ENCODE peak calls at places on chromosomes 16 and 17, in eight cellular contexts. One of them, this sample, is unnamed.

GRCh38 chr16:23423496-23424049 is 29.4 kb downstream of the COG7 start:
- DNase-seq in ovary: peak
- DNase-seq in GM12878: no peak
- DNase-seq in choroid plexus epithelial cell: peak
- DNase-seq in cardiac fibroblast: peak
- DNase-seq in HepG2: peak
- DNase-seq in PC-9: peak
- DNase-seq in PC-3: peak
- DNase-seq in this sample: no peak

GRCh38 chr16:53827741-53828140 is 123.8 kb downstream of the FTO start:
- DNase-seq in PC-3: no peak
- DNase-seq in HepG2: no peak
- DNase-seq in choroid plexus epithelial cell: no peak
- DNase-seq in GM12878: no peak
- DNase-seq in ovary: no peak
- DNase-seq in PC-9: no peak
- DNase-seq in cardiac fibroblast: peak
- DNase-seq in this sample: no peak

GRCh38 chr17:39845052-39845976 is 18.8 kb downstream of the IKZF3 start:
- DNase-seq in choroid plexus epithelial cell: no peak
- DNase-seq in cardiac fibroblast: no peak
- DNase-seq in PC-3: no peak
- DNase-seq in ovary: no peak
- DNase-seq in PC-9: no peak
- DNase-seq in HepG2: no peak
- DNase-seq in GM12878: no peak
- DNase-seq in this sample: no peak

GRCh38 chr16:14071576-14072271 is 605 bp downstream of the MRTFB start:
- DNase-seq in choroid plexus epithelial cell: no peak
- DNase-seq in HepG2: peak
- DNase-seq in ovary: peak
- DNase-seq in cardiac fibroblast: no peak
- DNase-seq in GM12878: no peak
- DNase-seq in PC-3: peak
- DNase-seq in PC-9: no peak
- DNase-seq in this sample: peak

GRCh38 chr16:73040136-73040535 is 7.8 kb downstream of the ZFHX3 start:
- DNase-seq in choroid plexus epithelial cell: no peak
- DNase-seq in PC-9: no peak
- DNase-seq in HepG2: no peak
- DNase-seq in ovary: no peak
- DNase-seq in cardiac fibroblast: no peak
- DNase-seq in PC-3: no peak
- DNase-seq in GM12878: no peak
- DNase-seq in this sample: no peak

GRCh38 chr17:61412860-61413653 is 13.4 kb downstream of the TBX2 start:
- DNase-seq in GM12878: no peak
- DNase-seq in cardiac fibroblast: no peak
- DNase-seq in choroid plexus epithelial cell: no peak
- DNase-seq in HepG2: peak
- DNase-seq in PC-3: no peak
- DNase-seq in PC-9: no peak
- DNase-seq in ovary: peak
- DNase-seq in this sample: no peak

GRCh38 chr17:82613283-82614094 is 34.8 kb downstream of the WDR45B start:
- DNase-seq in GM12878: no peak
- DNase-seq in ovary: no peak
- DNase-seq in PC-9: no peak
- DNase-seq in choroid plexus epithelial cell: no peak
- DNase-seq in HepG2: no peak
- DNase-seq in PC-3: no peak
- DNase-seq in cardiac fibroblast: no peak
- DNase-seq in this sample: no peak

GRCh38 chr16:31128711-31129567 is 6.6 kb downstream of the PRSS8 start:
- DNase-seq in cardiac fibroblast: no peak
- DNase-seq in GM12878: no peak
- DNase-seq in PC-9: peak
- DNase-seq in PC-3: peak
- DNase-seq in ovary: no peak
- DNase-seq in choroid plexus epithelial cell: no peak
- DNase-seq in HepG2: no peak
- DNase-seq in this sample: no peak

GRCh38 chr17:9677411-9677810 is 32.1 kb downstream of the USP43 start:
- DNase-seq in PC-9: no peak
- DNase-seq in ovary: no peak
- DNase-seq in HepG2: no peak
- DNase-seq in choroid plexus epithelial cell: no peak
- DNase-seq in GM12878: no peak
- DNase-seq in cardiac fibroblast: no peak
- DNase-seq in PC-3: peak
- DNase-seq in this sample: no peak

GRCh38 chr17:44987883-44988195 is 19.7 kb upstream of the C1QL1 start:
- DNase-seq in PC-3: no peak
- DNase-seq in cardiac fibroblast: no peak
- DNase-seq in HepG2: no peak
- DNase-seq in ovary: no peak
- DNase-seq in GM12878: no peak
- DNase-seq in PC-9: no peak
- DNase-seq in choroid plexus epithelial cell: no peak
- DNase-seq in this sample: no peak

GRCh38 chr17:33200116-33200515 is 93.0 kb downstream of the ASIC2 start:
- DNase-seq in cardiac fibroblast: no peak
- DNase-seq in PC-3: peak
- DNase-seq in HepG2: no peak
- DNase-seq in ovary: no peak
- DNase-seq in PC-9: no peak
- DNase-seq in GM12878: no peak
- DNase-seq in choroid plexus epithelial cell: no peak
- DNase-seq in this sample: no peak

GRCh38 chr16:30904114-30904780 is 7.8 kb downstream of the CTF1 start:
- DNase-seq in ovary: no peak
- DNase-seq in choroid plexus epithelial cell: no peak
- DNase-seq in cardiac fibroblast: no peak
- DNase-seq in PC-3: no peak
- DNase-seq in PC-9: no peak
- DNase-seq in GM12878: no peak
- DNase-seq in HepG2: no peak
- DNase-seq in this sample: no peak

GRCh38 chr17:80789356-80789902 is 202.2 kb upstream of the CHMP6 start:
- DNase-seq in ovary: no peak
- DNase-seq in PC-9: peak
- DNase-seq in PC-3: peak
- DNase-seq in GM12878: peak
- DNase-seq in choroid plexus epithelial cell: peak
- DNase-seq in HepG2: no peak
- DNase-seq in cardiac fibroblast: peak
- DNase-seq in this sample: peak

GRCh38 chr17:72404872-72405271 is 284.1 kb downstream of the SOX9 start:
- DNase-seq in cardiac fibroblast: peak
- DNase-seq in choroid plexus epithelial cell: peak
- DNase-seq in PC-9: no peak
- DNase-seq in ovary: no peak
- DNase-seq in GM12878: no peak
- DNase-seq in PC-3: peak
- DNase-seq in HepG2: no peak
- DNase-seq in this sample: no peak

GRCh38 chr17:66570353-66571195 is 264.3 kb upstream of the CACNG5 start:
- DNase-seq in GM12878: no peak
- DNase-seq in PC-3: peak
- DNase-seq in ovary: no peak
- DNase-seq in choroid plexus epithelial cell: peak
- DNase-seq in HepG2: no peak
- DNase-seq in PC-9: peak
- DNase-seq in cardiac fibroblast: no peak
- DNase-seq in this sample: no peak

GRCh38 chr17:65467156-65467555 is 94.3 kb downstream of the AXIN2 start:
- DNase-seq in choroid plexus epithelial cell: no peak
- DNase-seq in HepG2: no peak
- DNase-seq in PC-9: no peak
- DNase-seq in ovary: no peak
- DNase-seq in GM12878: no peak
- DNase-seq in PC-3: no peak
- DNase-seq in cardiac fibroblast: no peak
- DNase-seq in this sample: no peak

GRCh38 chr16:54462151-54462651 is 175.6 kb upstream of the IRX3 start:
- DNase-seq in PC-3: no peak
- DNase-seq in PC-9: no peak
- DNase-seq in HepG2: no peak
- DNase-seq in GM12878: no peak
- DNase-seq in ovary: no peak
- DNase-seq in choroid plexus epithelial cell: peak
- DNase-seq in cardiac fibroblast: peak
- DNase-seq in this sample: no peak

GRCh38 chr17:69046130-69046807 is 14.5 kb downstream of the ABCA9 start:
- DNase-seq in ovary: no peak
- DNase-seq in choroid plexus epithelial cell: no peak
- DNase-seq in HepG2: no peak
- DNase-seq in GM12878: no peak
- DNase-seq in PC-3: no peak
- DNase-seq in cardiac fibroblast: no peak
- DNase-seq in PC-9: no peak
- DNase-seq in this sample: no peak

GRCh38 chr17:49910094-49910857 is 58.7 kb upstream of the DLX4 start:
- DNase-seq in PC-9: peak
- DNase-seq in ovary: no peak
- DNase-seq in HepG2: no peak
- DNase-seq in cardiac fibroblast: no peak
- DNase-seq in PC-3: peak
- DNase-seq in choroid plexus epithelial cell: peak
- DNase-seq in GM12878: no peak
- DNase-seq in this sample: no peak

GRCh38 chr16:56929639-56930038 is 2.3 kb upstream of the HERPUD1 start:
- DNase-seq in PC-9: no peak
- DNase-seq in GM12878: no peak
- DNase-seq in choroid plexus epithelial cell: no peak
- DNase-seq in cardiac fibroblast: no peak
- DNase-seq in ovary: no peak
- DNase-seq in HepG2: no peak
- DNase-seq in PC-3: no peak
- DNase-seq in this sample: no peak

GRCh38 chr16:54178491-54178976 is 108.1 kb downstream of the IRX3 start:
- DNase-seq in cardiac fibroblast: no peak
- DNase-seq in PC-9: no peak
- DNase-seq in PC-3: no peak
- DNase-seq in ovary: no peak
- DNase-seq in choroid plexus epithelial cell: no peak
- DNase-seq in HepG2: no peak
- DNase-seq in GM12878: no peak
- DNase-seq in this sample: no peak

GRCh38 chr17:59534583-59534982 is 30.8 kb upstream of the DHX40 start:
- DNase-seq in GM12878: no peak
- DNase-seq in ovary: no peak
- DNase-seq in cardiac fibroblast: no peak
- DNase-seq in choroid plexus epithelial cell: peak
- DNase-seq in PC-9: no peak
- DNase-seq in PC-3: peak
- DNase-seq in HepG2: peak
- DNase-seq in this sample: peak
- TF ChIP-seq CTCF in GM12878: peak
- TF ChIP-seq CTCF in ovary: no peak
- TF ChIP-seq CTCF in cardiac fibroblast: peak
- TF ChIP-seq CTCF in choroid plexus epithelial cell: no peak
- TF ChIP-seq CTCF in PC-9: peak
- TF ChIP-seq CTCF in PC-3: peak
- TF ChIP-seq CTCF in HepG2: no peak
- TF ChIP-seq CTCF in this sample: no peak

GRCh38 chr17:2814499-2815341 is 18.5 kb downstream of the RAP1GAP2 start:
- DNase-seq in cardiac fibroblast: no peak
- DNase-seq in PC-3: peak
- DNase-seq in choroid plexus epithelial cell: no peak
- DNase-seq in GM12878: peak
- DNase-seq in HepG2: no peak
- DNase-seq in ovary: no peak
- DNase-seq in PC-9: no peak
- DNase-seq in this sample: peak
- H3K4me3 ChIP-seq in cardiac fibroblast: no peak
- H3K4me3 ChIP-seq in PC-3: peak
- H3K4me3 ChIP-seq in choroid plexus epithelial cell: no peak
- H3K4me3 ChIP-seq in GM12878: peak
- H3K4me3 ChIP-seq in HepG2: no peak
- H3K4me3 ChIP-seq in ovary: no peak
- H3K4me3 ChIP-seq in PC-9: no peak
- H3K4me3 ChIP-seq in this sample: peak

DNA sequence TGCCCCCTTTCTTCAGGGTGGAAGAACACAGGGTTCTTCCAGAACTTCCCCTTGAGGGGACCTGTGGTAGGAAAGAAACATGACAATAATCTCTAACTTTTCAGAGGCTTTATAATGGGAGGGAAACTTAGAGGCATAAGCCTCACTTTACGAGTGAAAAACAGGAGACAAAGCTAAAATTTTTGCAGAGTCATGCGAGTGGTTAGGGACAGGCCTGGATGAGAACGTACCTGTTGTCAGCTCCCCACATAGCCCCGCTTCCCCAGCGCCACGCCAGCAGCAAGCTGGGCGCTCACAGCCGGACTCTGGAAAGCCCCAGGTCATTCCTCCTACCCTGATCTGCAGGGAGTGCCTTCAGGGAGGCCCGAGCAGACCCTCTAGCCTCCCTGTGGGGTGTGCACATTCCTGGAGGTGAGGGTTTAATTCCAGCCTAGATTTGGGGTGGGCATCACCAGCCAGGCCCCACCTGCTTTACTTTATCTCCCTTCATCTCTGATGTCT is 53.6 kb downstream of the LDHD start:
- DNase-seq in cardiac fibroblast: no peak
- DNase-seq in choroid plexus epithelial cell: no peak
- DNase-seq in PC-9: no peak
- DNase-seq in GM12878: no peak
- DNase-seq in HepG2: no peak
- DNase-seq in PC-3: no peak
- DNase-seq in ovary: no peak
- DNase-seq in this sample: no peak
- TF ChIP-seq CTCF in cardiac fibroblast: no peak
- TF ChIP-seq CTCF in choroid plexus epithelial cell: no peak
- TF ChIP-seq CTCF in PC-9: no peak
- TF ChIP-seq CTCF in GM12878: no peak
- TF ChIP-seq CTCF in HepG2: no peak
- TF ChIP-seq CTCF in PC-3: no peak
- TF ChIP-seq CTCF in ovary: no peak
- TF ChIP-seq CTCF in this sample: no peak

GRCh38 chr16:86457621-86458456 is 52.5 kb upstream of the FOXF1 start:
- DNase-seq in choroid plexus epithelial cell: no peak
- DNase-seq in ovary: no peak
- DNase-seq in HepG2: no peak
- DNase-seq in PC-9: no peak
- DNase-seq in cardiac fibroblast: peak
- DNase-seq in GM12878: no peak
- DNase-seq in PC-3: no peak
- DNase-seq in this sample: no peak
- H3K4me3 ChIP-seq in choroid plexus epithelial cell: no peak
- H3K4me3 ChIP-seq in ovary: no peak
- H3K4me3 ChIP-seq in HepG2: no peak
- H3K4me3 ChIP-seq in PC-9: no peak
- H3K4me3 ChIP-seq in cardiac fibroblast: no peak
- H3K4me3 ChIP-seq in GM12878: no peak
- H3K4me3 ChIP-seq in PC-3: no peak
- H3K4me3 ChIP-seq in this sample: no peak

DNA sequence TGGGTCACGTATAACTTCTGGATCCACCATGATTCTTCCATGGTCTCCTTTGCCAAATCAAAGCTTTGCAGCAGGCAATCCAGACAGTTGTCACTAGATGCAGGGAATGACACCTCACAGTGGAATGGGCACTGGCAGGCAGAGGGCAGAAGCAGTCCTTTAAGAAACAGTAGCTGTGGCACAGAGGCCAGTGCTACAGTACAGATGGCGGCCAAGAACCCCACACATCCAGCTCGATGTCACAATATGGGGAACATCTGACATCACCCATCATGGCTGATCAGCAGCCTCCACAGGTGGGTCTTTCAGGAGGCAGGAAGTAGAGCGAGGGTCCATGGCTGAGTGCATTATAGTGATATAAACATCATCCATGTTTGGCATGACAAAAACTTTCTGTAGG is 18.8 kb upstream of the ERN1 start:
- DNase-seq in choroid plexus epithelial cell: no peak
- DNase-seq in GM12878: no peak
- DNase-seq in PC-3: peak
- DNase-seq in cardiac fibroblast: no peak
- DNase-seq in HepG2: no peak
- DNase-seq in PC-9: no peak
- DNase-seq in ovary: no peak
- DNase-seq in this sample: peak
- TF ChIP-seq CTCF in choroid plexus epithelial cell: no peak
- TF ChIP-seq CTCF in GM12878: no peak
- TF ChIP-seq CTCF in PC-3: peak
- TF ChIP-seq CTCF in cardiac fibroblast: no peak
- TF ChIP-seq CTCF in HepG2: peak
- TF ChIP-seq CTCF in PC-9: peak
- TF ChIP-seq CTCF in ovary: no peak
- TF ChIP-seq CTCF in this sample: no peak

This sample was measured in GM12865.